ENCODE peak calls at places on chromosome 16, in eight cellular contexts. One of them, this sample, is unnamed. For H3K4me1, the result is how much of the 10 kb centered on the place peaks cover.

GRCh38 chr16:54048994-54049929 is 237.3 kb downstream of the IRX3 start:
- DNase-seq in GM23338: peak
- DNase-seq in PC-3: no peak
- DNase-seq in adipocyte: no peak
- DNase-seq in tibial artery: no peak
- DNase-seq in aorta: no peak
- DNase-seq in adrenal gland: no peak
- DNase-seq in mucosa of descending colon: no peak
- DNase-seq in this sample: no peak

GRCh38 chr16:50394215-50394802 is 25.5 kb upstream of the BRD7 start:
- DNase-seq in adipocyte: no peak
- DNase-seq in tibial artery: no peak
- DNase-seq in mucosa of descending colon: no peak
- DNase-seq in GM23338: no peak
- DNase-seq in aorta: no peak
- DNase-seq in adrenal gland: no peak
- DNase-seq in PC-3: no peak
- DNase-seq in this sample: no peak

GRCh38 chr16:3640207-3640606 is 14.3 kb upstream of the DNASE1 start:
- DNase-seq in mucosa of descending colon: no peak
- DNase-seq in aorta: no peak
- DNase-seq in tibial artery: no peak
- DNase-seq in adipocyte: no peak
- DNase-seq in PC-3: no peak
- DNase-seq in adrenal gland: no peak
- DNase-seq in GM23338: no peak
- DNase-seq in this sample: no peak

GRCh38 chr16:58582133-58582532 is 47.5 kb downstream of the CNOT1 start:
- DNase-seq in aorta: no peak
- DNase-seq in adipocyte: no peak
- DNase-seq in adrenal gland: no peak
- DNase-seq in GM23338: no peak
- DNase-seq in PC-3: no peak
- DNase-seq in tibial artery: no peak
- DNase-seq in mucosa of descending colon: no peak
- DNase-seq in this sample: no peak

GRCh38 chr16:59545666-59546065 is 811.5 kb upstream of the GOT2 start:
- DNase-seq in PC-3: peak
- DNase-seq in mucosa of descending colon: no peak
- DNase-seq in adipocyte: no peak
- DNase-seq in aorta: no peak
- DNase-seq in tibial artery: no peak
- DNase-seq in adrenal gland: no peak
- DNase-seq in GM23338: no peak
- DNase-seq in this sample: no peak

GRCh38 chr16:80844368-80844767 is 40.0 kb upstream of the CDYL2 start:
- DNase-seq in aorta: no peak
- DNase-seq in tibial artery: no peak
- DNase-seq in adrenal gland: no peak
- DNase-seq in adipocyte: no peak
- DNase-seq in mucosa of descending colon: no peak
- DNase-seq in PC-3: no peak
- DNase-seq in GM23338: no peak
- DNase-seq in this sample: no peak

GRCh38 chr16:19659554-19659953 is 58.5 kb downstream of the KNOP1 start:
- DNase-seq in tibial artery: no peak
- DNase-seq in mucosa of descending colon: peak
- DNase-seq in aorta: no peak
- DNase-seq in adrenal gland: no peak
- DNase-seq in adipocyte: no peak
- DNase-seq in GM23338: no peak
- DNase-seq in PC-3: no peak
- DNase-seq in this sample: no peak

GRCh38 chr16:59573528-59574271 is 839.6 kb upstream of the GOT2 start:
- DNase-seq in adipocyte: peak
- DNase-seq in aorta: no peak
- DNase-seq in adrenal gland: no peak
- DNase-seq in mucosa of descending colon: no peak
- DNase-seq in GM23338: no peak
- DNase-seq in PC-3: peak
- DNase-seq in tibial artery: no peak
- DNase-seq in this sample: no peak

GRCh38 chr16:89565506-89566372 is 5.3 kb downstream of the RPL13 start:
- DNase-seq in tibial artery: no peak
- DNase-seq in PC-3: peak
- DNase-seq in adrenal gland: peak
- DNase-seq in GM23338: peak
- DNase-seq in mucosa of descending colon: peak
- DNase-seq in aorta: no peak
- DNase-seq in adipocyte: peak
- DNase-seq in this sample: peak

GRCh38 chr16:68064791-68065365 is 20.3 kb upstream of the NFATC3 start:
- DNase-seq in adrenal gland: peak
- DNase-seq in aorta: peak
- DNase-seq in GM23338: peak
- DNase-seq in tibial artery: peak
- DNase-seq in mucosa of descending colon: peak
- DNase-seq in adipocyte: peak
- DNase-seq in PC-3: peak
- DNase-seq in this sample: peak

GRCh38 chr16:23952128-23953041 is 116.6 kb downstream of the PRKCB start:
- DNase-seq in mucosa of descending colon: peak
- DNase-seq in adrenal gland: peak
- DNase-seq in GM23338: no peak
- DNase-seq in aorta: peak
- DNase-seq in adipocyte: no peak
- DNase-seq in tibial artery: peak
- DNase-seq in PC-3: no peak
- DNase-seq in this sample: no peak

GRCh38 chr16:24930440-24930839 is 84.7 kb downstream of the SLC5A11 start:
- DNase-seq in GM23338: no peak
- DNase-seq in mucosa of descending colon: no peak
- DNase-seq in tibial artery: no peak
- DNase-seq in adrenal gland: no peak
- DNase-seq in adipocyte: no peak
- DNase-seq in PC-3: no peak
- DNase-seq in aorta: no peak
- DNase-seq in this sample: no peak

GRCh38 chr16:17372383-17372782 is 98.4 kb downstream of the XYLT1 start:
- DNase-seq in aorta: no peak
- DNase-seq in adipocyte: no peak
- DNase-seq in mucosa of descending colon: no peak
- DNase-seq in adrenal gland: no peak
- DNase-seq in tibial artery: no peak
- DNase-seq in GM23338: no peak
- DNase-seq in PC-3: no peak
- DNase-seq in this sample: no peak

GRCh38 chr16:87327798-87328495 is 10.8 kb upstream of the C16orf95 start:
- DNase-seq in tibial artery: no peak
- DNase-seq in aorta: peak
- DNase-seq in GM23338: no peak
- DNase-seq in mucosa of descending colon: no peak
- DNase-seq in adipocyte: no peak
- DNase-seq in adrenal gland: no peak
- DNase-seq in PC-3: no peak
- DNase-seq in this sample: no peak

GRCh38 chr16:27566417-27566816 is 16.5 kb downstream of the KATNIP start:
- DNase-seq in PC-3: no peak
- DNase-seq in aorta: no peak
- DNase-seq in adipocyte: no peak
- DNase-seq in adrenal gland: no peak
- DNase-seq in mucosa of descending colon: peak
- DNase-seq in GM23338: no peak
- DNase-seq in tibial artery: no peak
- DNase-seq in this sample: no peak

GRCh38 chr16:67176662-67177061 is 6.3 kb downstream of the NOL3 start:
- DNase-seq in adrenal gland: no peak
- DNase-seq in GM23338: no peak
- DNase-seq in adipocyte: no peak
- DNase-seq in tibial artery: no peak
- DNase-seq in aorta: no peak
- DNase-seq in mucosa of descending colon: no peak
- DNase-seq in PC-3: no peak
- DNase-seq in this sample: no peak

GRCh38 chr16:69141936-69142335 is 9.5 kb downstream of the UTP4 start:
- DNase-seq in adipocyte: no peak
- DNase-seq in aorta: no peak
- DNase-seq in adrenal gland: no peak
- DNase-seq in GM23338: no peak
- DNase-seq in PC-3: no peak
- DNase-seq in tibial artery: no peak
- DNase-seq in mucosa of descending colon: no peak
- DNase-seq in this sample: no peak

GRCh38 chr16:3485821-3486505 is 9.3 kb downstream of the C16orf90 start:
- DNase-seq in mucosa of descending colon: no peak
- DNase-seq in tibial artery: no peak
- DNase-seq in aorta: peak
- DNase-seq in GM23338: peak
- DNase-seq in PC-3: no peak
- DNase-seq in adipocyte: no peak
- DNase-seq in adrenal gland: no peak
- DNase-seq in this sample: no peak

GRCh38 chr16:5642470-5642869 is 544.9 kb upstream of the EEF2KMT start:
- DNase-seq in PC-3: no peak
- DNase-seq in adrenal gland: no peak
- DNase-seq in adipocyte: no peak
- DNase-seq in aorta: no peak
- DNase-seq in tibial artery: no peak
- DNase-seq in mucosa of descending colon: no peak
- DNase-seq in GM23338: peak
- DNase-seq in this sample: no peak

GRCh38 chr16:67540756-67541155 is 12.1 kb downstream of the RIPOR1 start:
- DNase-seq in adrenal gland: no peak
- DNase-seq in adipocyte: no peak
- DNase-seq in PC-3: no peak
- DNase-seq in aorta: no peak
- DNase-seq in tibial artery: no peak
- DNase-seq in mucosa of descending colon: no peak
- DNase-seq in GM23338: no peak
- DNase-seq in this sample: no peak

GRCh38 chr16:27795992-27796614 is 246.2 kb downstream of the KATNIP start:
- DNase-seq in aorta: no peak
- DNase-seq in adipocyte: peak
- DNase-seq in tibial artery: no peak
- DNase-seq in mucosa of descending colon: peak
- DNase-seq in GM23338: peak
- DNase-seq in PC-3: peak
- DNase-seq in adrenal gland: peak
- DNase-seq in this sample: peak

GRCh38 chr16:14364386-14365199 is 265.5 kb downstream of the PARN start:
- DNase-seq in aorta: no peak
- DNase-seq in tibial artery: no peak
- DNase-seq in mucosa of descending colon: no peak
- DNase-seq in GM23338: peak
- DNase-seq in adrenal gland: no peak
- DNase-seq in PC-3: peak
- DNase-seq in adipocyte: peak
- DNase-seq in this sample: peak

GRCh38 chr16:69410285-69410990 is 14.0 kb upstream of the CYB5B start:
- DNase-seq in adipocyte: peak
- DNase-seq in tibial artery: no peak
- DNase-seq in aorta: no peak
- DNase-seq in PC-3: peak
- DNase-seq in mucosa of descending colon: no peak
- DNase-seq in GM23338: no peak
- DNase-seq in adrenal gland: peak
- DNase-seq in this sample: no peak

GRCh38 chr16:68752602-68753001 is 15.5 kb downstream of the CDH1 start:
- DNase-seq in adipocyte: no peak
- DNase-seq in aorta: no peak
- DNase-seq in PC-3: no peak
- DNase-seq in GM23338: no peak
- DNase-seq in mucosa of descending colon: peak
- DNase-seq in adrenal gland: no peak
- DNase-seq in tibial artery: no peak
- DNase-seq in this sample: no peak

GRCh38 chr16:83842291-83842690 is 34.5 kb downstream of the HSBP1 start:
- DNase-seq in mucosa of descending colon: no peak
- DNase-seq in tibial artery: no peak
- DNase-seq in adipocyte: no peak
- DNase-seq in adrenal gland: no peak
- DNase-seq in GM23338: peak
- DNase-seq in aorta: no peak
- DNase-seq in PC-3: no peak
- DNase-seq in this sample: no peak
- H3K4me1 ChIP-seq in mucosa of descending colon: under half
- H3K4me1 ChIP-seq in tibial artery: under half
- H3K4me1 ChIP-seq in adipocyte: under half
- H3K4me1 ChIP-seq in adrenal gland: under half
- H3K4me1 ChIP-seq in GM23338: under half
- H3K4me1 ChIP-seq in aorta: under half
- H3K4me1 ChIP-seq in PC-3: under half
- H3K4me1 ChIP-seq in this sample: under half

DNA sequence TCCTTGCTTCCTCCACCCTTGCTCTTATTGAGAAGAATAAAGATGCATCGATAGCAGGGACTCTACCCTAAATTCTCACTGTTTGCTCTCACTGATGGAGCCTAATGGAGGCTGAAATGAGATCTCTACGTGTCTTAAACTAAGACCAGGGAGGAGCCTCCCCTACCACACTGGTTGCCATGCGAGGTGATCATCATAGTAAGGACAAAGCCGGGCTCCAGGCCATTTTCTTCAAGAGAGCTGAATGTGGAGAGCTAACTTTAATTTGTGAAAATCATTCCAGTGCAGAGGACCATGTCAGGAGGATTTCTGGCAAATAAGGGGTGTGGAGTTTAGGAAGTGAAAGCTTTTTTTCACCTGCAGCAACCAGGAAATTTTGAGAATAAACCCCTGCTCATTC is 5.6 kb downstream of the CDH11 start:
- DNase-seq in PC-3: no peak
- DNase-seq in adipocyte: peak
- DNase-seq in tibial artery: no peak
- DNase-seq in GM23338: no peak
- DNase-seq in aorta: no peak
- DNase-seq in adrenal gland: no peak
- DNase-seq in mucosa of descending colon: no peak
- DNase-seq in this sample: no peak
- H3K4me1 ChIP-seq in PC-3: under half
- H3K4me1 ChIP-seq in adipocyte: under half
- H3K4me1 ChIP-seq in tibial artery: under half
- H3K4me1 ChIP-seq in GM23338: under half
- H3K4me1 ChIP-seq in aorta: under half
- H3K4me1 ChIP-seq in adrenal gland: under half
- H3K4me1 ChIP-seq in mucosa of descending colon: under half
- H3K4me1 ChIP-seq in this sample: under half

GRCh38 chr16:75249441-75249840 is 2.0 kb downstream of the BCAR1 start:
- DNase-seq in aorta: no peak
- DNase-seq in mucosa of descending colon: no peak
- DNase-seq in adipocyte: no peak
- DNase-seq in tibial artery: no peak
- DNase-seq in PC-3: no peak
- DNase-seq in GM23338: no peak
- DNase-seq in adrenal gland: no peak
- DNase-seq in this sample: no peak
- H3K4me1 ChIP-seq in aorta: under half
- H3K4me1 ChIP-seq in mucosa of descending colon: half or more
- H3K4me1 ChIP-seq in adipocyte: half or more
- H3K4me1 ChIP-seq in tibial artery: half or more
- H3K4me1 ChIP-seq in PC-3: half or more
- H3K4me1 ChIP-seq in GM23338: half or more
- H3K4me1 ChIP-seq in adrenal gland: half or more
- H3K4me1 ChIP-seq in this sample: under half

GRCh38 chr16:85638248-85638647 is 25.1 kb downstream of the GSE1 start:
- DNase-seq in adrenal gland: no peak
- DNase-seq in aorta: no peak
- DNase-seq in tibial artery: no peak
- DNase-seq in adipocyte: no peak
- DNase-seq in GM23338: no peak
- DNase-seq in mucosa of descending colon: no peak
- DNase-seq in PC-3: no peak
- DNase-seq in this sample: no peak
- H3K4me1 ChIP-seq in adrenal gland: half or more
- H3K4me1 ChIP-seq in aorta: under half
- H3K4me1 ChIP-seq in tibial artery: under half
- H3K4me1 ChIP-seq in adipocyte: under half
- H3K4me1 ChIP-seq in GM23338: under half
- H3K4me1 ChIP-seq in mucosa of descending colon: under half
- H3K4me1 ChIP-seq in PC-3: under half
- H3K4me1 ChIP-seq in this sample: under half

This sample was measured in SJCRH30.